ENCODE peak calls at places on chromosomes 1 and 21, in four cellular contexts. J is WERI-Rb-1, X is psoas muscle, G is left lung. S is an unnamed sample.

GRCh38 chr1:112646225-112646624 is 26.6 kb downstream of the CAPZA1 start:
- DNase-seq in X (no peak), G (no peak), J (no peak), S (no peak)

GRCh38 chr1:229410370-229410691 is 23.6 kb downstream of the ACTA1 start:
- DNase-seq in G (no peak), X (no peak), J (no peak), S (no peak)

GRCh38 chr1:151131832-151132675 is 14.4 kb downstream of the SEMA6C start:
- DNase-seq in G (no peak), X (peak; percentile 66), J (no peak), S (peak; percentile 68)

GRCh38 chr1:239952348-239953307 is 139.1 kb upstream of the FMN2 start:
- DNase-seq in X (no peak), J (peak; percentile 85), G (no peak), S (no peak)

GRCh38 chr1:232571523-232571922 is 58.4 kb downstream of the SIPA1L2 start:
- DNase-seq in G (no peak), X (no peak), J (no peak), S (no peak)

GRCh38 chr1:153771841-153772593 is 3.2 kb upstream of the SLC27A3 start:
- DNase-seq in X (no peak), G (no peak), J (peak; percentile 85), S (peak; percentile 68)

GRCh38 chr1:16260814-16261213 is 23.8 kb upstream of the CPLANE2 start:
- DNase-seq in G (no peak), X (no peak), J (no peak), S (no peak)

GRCh38 chr1:201024251-201024998 is 911 bp upstream of the KIF21B start:
- DNase-seq in J (peak; percentile 43), X (no peak), G (no peak), S (no peak)

GRCh38 chr1:218164930-218165686 is 120.0 kb upstream of the RRP15 start:
- DNase-seq in G (no peak), X (peak; percentile 55), J (peak; percentile 56), S (peak; percentile 46)

GRCh38 chr1:79708646-79709237 is 702.2 kb upstream of the ADGRL4 start:
- DNase-seq in X (no peak), G (no peak), J (no peak), S (no peak)

GRCh38 chr1:235069577-235070563 is 58.8 kb downstream of the TOMM20 start:
- DNase-seq in G (peak; percentile 75), X (peak; percentile 96), J (no peak), S (no peak)

GRCh38 chr1:176802316-176802715 is 339.3 kb downstream of the PAPPA2 start:
- DNase-seq in X (no peak), J (no peak), G (no peak), S (no peak)

GRCh38 chr1:100953915-100954314 is 58.0 kb downstream of the SLC30A7 start:
- DNase-seq in J (no peak), G (no peak), X (no peak), S (no peak)

GRCh38 chr21:33403786-33404571 is 766 bp downstream of the IFNGR2 start:
- DNase-seq in X (peak; percentile 79), J (peak; percentile 60), G (peak; percentile 68), S (peak; percentile 74)

GRCh38 chr1:37477198-37477931 is 3.0 kb downstream of the ZC3H12A start:
- DNase-seq in G (peak; percentile 78), X (peak; percentile 59), J (no peak), S (no peak)

GRCh38 chr21:35921471-35921870 is 138.9 kb downstream of the SETD4 start:
- DNase-seq in G (no peak), X (no peak), J (no peak), S (no peak)

GRCh38 chr1:25197235-25197930 is 34.9 kb downstream of the SYF2 start:
- DNase-seq in G (no peak), X (no peak), J (peak; percentile 38), S (no peak)

GRCh38 chr1:6727535-6727934 is 25.9 kb upstream of the DNAJC11 start:
- DNase-seq in G (no peak), X (peak; percentile 69), J (peak; percentile 61), S (peak; percentile 53)

DNA sequence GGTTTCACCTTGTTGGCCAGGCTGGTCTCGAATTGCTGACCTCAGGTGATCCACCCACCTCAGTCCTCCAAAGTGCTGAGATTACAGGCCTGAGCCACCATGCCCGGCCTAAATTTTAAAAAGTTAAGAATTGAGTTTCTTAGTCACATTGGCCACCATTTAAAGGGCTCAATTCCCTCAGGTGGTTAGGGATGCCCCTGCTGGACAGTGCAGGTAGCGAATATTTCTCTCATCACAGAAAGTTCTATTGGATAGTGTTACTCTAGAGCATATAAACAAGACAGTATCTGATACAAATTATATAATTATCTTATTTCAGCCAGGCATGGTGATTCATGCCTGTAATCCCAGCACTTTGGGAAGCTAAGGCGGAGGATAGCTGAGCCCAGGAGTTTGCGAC is 320.2 kb downstream of the ZP4 start:
- DNase-seq in G (no peak), J (no peak), X (no peak), S (no peak)
- TF ChIP-seq CTCF in G (no peak), J (peak; percentile 4), X (no peak), S (peak; percentile 28)

DNA sequence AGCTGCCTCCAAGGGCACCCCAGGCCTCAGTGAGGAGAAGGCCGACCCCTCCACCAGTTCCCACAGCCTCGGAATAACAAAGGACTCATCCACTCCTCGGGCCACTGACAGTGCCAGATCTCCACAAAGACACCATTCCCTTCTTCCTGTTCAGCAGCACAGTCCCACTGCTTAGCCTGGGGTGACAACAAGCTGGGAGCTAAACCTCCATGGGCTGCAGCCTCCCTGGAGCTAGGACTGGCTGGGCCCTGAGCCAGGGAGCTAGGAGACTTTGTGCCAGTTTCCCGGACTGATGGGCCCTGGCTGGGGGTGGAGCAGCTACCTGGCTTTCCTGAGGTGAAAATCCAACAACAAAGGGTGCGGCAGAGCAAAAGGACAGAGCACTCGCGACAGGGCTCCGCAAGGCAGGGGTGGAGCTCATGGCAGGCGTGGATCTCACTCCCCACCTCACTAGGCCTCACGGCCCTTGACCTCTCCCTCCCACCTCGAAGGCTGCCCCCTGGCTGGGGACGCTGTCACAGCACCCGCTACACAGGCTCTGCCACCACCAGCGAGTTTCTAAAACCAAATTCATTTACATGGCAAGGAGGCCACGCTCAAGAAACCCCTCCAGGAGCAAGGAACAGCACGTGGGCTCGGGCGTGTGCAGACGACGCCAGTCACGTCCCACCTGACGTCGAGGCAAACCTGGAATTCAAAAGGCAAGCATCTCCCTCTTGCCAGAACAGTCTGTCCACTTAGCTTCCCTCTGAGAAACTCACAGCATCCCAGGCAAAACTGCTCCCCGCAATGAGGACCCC is 13.8 kb downstream of the SLC35E2B start:
- DNase-seq in X (peak; percentile 34), G (peak; percentile 32), J (peak; percentile 49), S (no peak)
- TF ChIP-seq CTCF in X (no peak), G (no peak), J (peak; percentile 75), S (no peak)

DNA sequence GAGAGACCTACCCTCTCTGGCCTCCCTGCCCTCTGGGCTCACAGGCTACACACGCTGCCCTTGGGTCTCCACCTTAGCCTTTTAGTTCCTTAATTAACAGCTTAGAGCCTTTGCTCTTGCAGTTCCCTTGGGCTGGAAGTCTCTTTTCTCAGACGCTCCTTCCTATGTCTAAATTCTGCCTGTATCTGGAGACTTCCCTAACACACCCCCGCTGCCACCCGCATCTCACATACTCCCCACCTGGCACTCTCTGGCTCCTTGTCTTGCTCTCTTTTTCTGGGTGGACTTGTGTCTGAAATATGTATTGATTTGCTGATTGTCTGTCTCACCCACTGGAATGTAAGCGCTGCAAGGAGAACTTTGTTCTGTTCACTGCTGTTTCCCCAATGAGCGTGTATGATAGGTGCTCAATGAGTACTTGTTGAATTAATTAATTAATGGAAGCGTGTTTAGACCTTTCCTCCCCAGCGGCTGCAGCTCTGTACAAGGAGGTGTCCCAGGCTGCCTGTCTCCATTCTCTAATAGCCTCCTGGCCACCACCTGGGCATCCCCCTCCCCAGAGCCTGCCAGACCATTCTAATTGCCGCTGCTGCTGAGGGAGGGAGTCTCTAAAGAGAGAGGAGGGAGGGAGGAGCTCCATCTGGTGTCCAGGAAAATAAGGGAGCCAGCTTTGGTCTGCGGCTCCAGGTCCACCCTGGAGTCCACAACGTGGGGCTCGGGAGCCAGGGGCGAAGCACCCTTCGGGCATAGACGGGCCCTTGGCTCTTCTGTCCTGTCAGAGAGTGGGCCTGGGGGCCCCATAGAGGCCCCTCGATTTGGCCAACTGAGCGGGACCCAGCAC is 95.3 kb downstream of the RNF220 start:
- DNase-seq in G (no peak), X (no peak), J (peak; percentile 78), S (no peak)
- TF ChIP-seq CTCF in G (no peak), X (peak; percentile 24), J (peak; percentile 64), S (no peak)

GRCh38 chr1:1891349-1892078 is 627 bp upstream of the GNB1 start:
- DNase-seq in J (peak; percentile 63), G (peak; percentile 89), X (peak; percentile 92), S (peak; percentile 62)
- TF ChIP-seq CTCF in J (no peak), G (no peak), X (no peak), S (no peak)